ENCODE peak calls at places on chromosomes 2 and 18, in four cellular contexts. A, L, G and D are unnamed samples.

GRCh38 chr18:23452728-23453656 is at the start of gene RIOK3:
- DNase-seq in A (peak), G (peak), L (peak), D (peak)

GRCh38 chr2:73938761-73939352 is 12.2 kb downstream of the DGUOK start:
- DNase-seq in L (no peak), G (no peak), A (no peak), D (no peak)

GRCh38 chr18:23213200-23213599 is 77.9 kb downstream of the CABLES1 start:
- DNase-seq in A (no peak), G (no peak), L (no peak), D (no peak)

GRCh38 chr18:52462853-52463252 is 122.9 kb downstream of the DCC start:
- DNase-seq in L (no peak), A (no peak), G (no peak), D (no peak)

GRCh38 chr2:43343573-43344304 is 117.3 kb upstream of the ZFP36L2 start:
- DNase-seq in G (no peak), L (peak), A (no peak), D (no peak)

GRCh38 chr2:39437522-39438296 is 624 bp upstream of the MAP4K3 start:
- DNase-seq in L (no peak), G (peak), A (peak), D (peak)

GRCh38 chr2:65265090-65266045 is 37.7 kb downstream of the ACTR2 start:
- DNase-seq in A (peak), L (peak), G (peak), D (peak)

GRCh38 chr2:70888389-70888924 is 47.2 kb upstream of the ATP6V1B1 start:
- DNase-seq in A (no peak), L (no peak), G (no peak), D (no peak)

GRCh38 chr2:99875627-99876026 is 266.8 kb downstream of the AFF3 start:
- DNase-seq in L (no peak), A (no peak), G (no peak), D (no peak)

GRCh38 chr2:206378835-206379234 is 64.5 kb upstream of the ADAM23 start:
- DNase-seq in A (no peak), G (no peak), L (no peak), D (no peak)

GRCh38 chr2:143125647-143126046 is 3.6 kb upstream of the ARHGAP15 start:
- DNase-seq in L (no peak), A (no peak), G (no peak), D (no peak)

GRCh38 chr18:69980509-69980908 is 32.8 kb upstream of the CD226 start:
- DNase-seq in L (no peak), G (no peak), A (no peak), D (no peak)

GRCh38 chr2:175877845-175878563 is 124.1 kb downstream of the LNPK start:
- DNase-seq in L (no peak), G (no peak), A (no peak), D (no peak)

GRCh38 chr2:113157108-113157896 is 16.5 kb upstream of the PSD4 start:
- DNase-seq in G (peak), A (no peak), L (no peak), D (peak)

GRCh38 chr2:44974064-44974715 is 32.7 kb downstream of the SIX3 start:
- DNase-seq in L (peak), G (peak), A (no peak), D (no peak)

GRCh38 chr18:12334280-12335262 is 26.5 kb downstream of the TUBB6 start:
- DNase-seq in A (no peak), G (no peak), L (no peak), D (no peak)

GRCh38 chr2:228654707-228655106 is 473.2 kb upstream of the SPHKAP start:
- DNase-seq in G (no peak), L (no peak), A (no peak), D (no peak)

GRCh38 chr2:178414266-178415247 is 36.4 kb downstream of the PRKRA start:
- DNase-seq in L (peak), G (peak), A (peak), D (peak)

GRCh38 chr2:202705446-202706020 is 70.8 kb downstream of the FAM117B start:
- DNase-seq in A (no peak), L (no peak), G (no peak), D (no peak)

GRCh38 chr2:48126180-48126579 is 219.9 kb upstream of the FBXO11 start:
- DNase-seq in A (no peak), G (no peak), L (no peak), D (no peak)

GRCh38 chr2:67600472-67600871 is 203.3 kb downstream of the ETAA1 start:
- DNase-seq in G (no peak), L (no peak), A (no peak), D (no peak)

GRCh38 chr2:83368916-83369315 is 1090.2 kb downstream of the SUCLG1 start:
- DNase-seq in A (no peak), L (no peak), G (no peak), D (no peak)

GRCh38 chr2:24892928-24893327 is 27.1 kb downstream of the ADCY3 start:
- DNase-seq in A (no peak), L (no peak), G (no peak), D (no peak)

GRCh38 chr2:164456599-164456998 is 164.7 kb downstream of the GRB14 start:
- DNase-seq in A (no peak), G (peak), L (no peak), D (no peak)

GRCh38 chr18:8988262-8988871 is 114.1 kb upstream of the NDUFV2 start:
- DNase-seq in G (peak), L (no peak), A (peak), D (peak)

GRCh38 chr2:112579280-112579679 is 5.1 kb upstream of the CHCHD5 start:
- DNase-seq in L (no peak), G (no peak), A (no peak), D (no peak)

GRCh38 chr2:173355132-173355865 is 627 bp downstream of the CDCA7 start:
- DNase-seq in L (no peak), G (peak), A (no peak), D (peak)

GRCh38 chr2:128635361-128635900 is 316.8 kb upstream of the HS6ST1 start:
- DNase-seq in L (no peak), G (no peak), A (no peak), D (no peak)

GRCh38 chr2:239715202-239715601 is 309.9 kb downstream of the NDUFA10 start:
- DNase-seq in G (no peak), A (no peak), L (no peak), D (no peak)

GRCh38 chr2:67346718-67347407 is 50.3 kb upstream of the ETAA1 start:
- DNase-seq in L (no peak), G (no peak), A (no peak), D (no peak)

GRCh38 chr2:225290723-225291400 is 108.6 kb upstream of the NYAP2 start:
- DNase-seq in L (no peak), A (no peak), G (no peak), D (no peak)

GRCh38 chr2:106869512-106870276 is 16.3 kb downstream of the ST6GAL2 start:
- DNase-seq in A (no peak), G (no peak), L (no peak), D (no peak)

GRCh38 chr2:23513245-23513880 is 128.4 kb downstream of the KLHL29 start:
- DNase-seq in A (no peak), L (no peak), G (no peak), D (no peak)

GRCh38 chr18:54958711-54959625 is at the start of gene CCDC68:
- DNase-seq in G (no peak), A (no peak), L (no peak), D (no peak)

GRCh38 chr2:226429476-226429875 is 370.1 kb downstream of the IRS1 start:
- DNase-seq in G (no peak), L (no peak), A (no peak), D (no peak)

GRCh38 chr18:22233271-22233670 is 63.9 kb downstream of the GATA6 start:
- DNase-seq in L (no peak), G (no peak), A (no peak), D (no peak)

GRCh38 chr2:176091329-176092258 is 927 bp upstream of the HOXD13 start:
- DNase-seq in A (no peak), G (no peak), L (no peak), D (no peak)

GRCh38 chr2:42105330-42106256 is 57.8 kb downstream of the PKDCC start:
- DNase-seq in A (no peak), G (peak), L (no peak), D (peak)